ENCODE peak calls at places on chromosomes 2 and 18, in five cellular contexts. U, K, Q, D and L are unnamed samples.

GRCh38 chr2:239774142-239774462 is 251.0 kb downstream of the NDUFA10 start:
- DNase-seq in U (no peak), K (no peak), Q (peak; percentile 4), D (no peak), L (no peak)

GRCh38 chr18:74278983-74279382 is 12.8 kb downstream of the CYB5A start:
- DNase-seq in U (no peak), K (no peak), Q (no peak), D (no peak), L (no peak)

GRCh38 chr2:120108049-120108448 is 95.2 kb downstream of the EPB41L5 start:
- DNase-seq in U (no peak), K (no peak), Q (peak; percentile 63), D (no peak), L (no peak)

GRCh38 chr18:70659026-70659726 is 370.3 kb downstream of the SOCS6 start:
- DNase-seq in U (no peak), K (no peak), Q (no peak), D (no peak), L (no peak)

GRCh38 chr2:232361646-232362045 is 16.9 kb upstream of the ALPP start:
- DNase-seq in U (no peak), K (peak; percentile 61), Q (no peak), D (no peak), L (no peak)

GRCh38 chr18:2302628-2303516 is 268.4 kb downstream of the METTL4 start:
- DNase-seq in U (no peak), K (peak; percentile 68), Q (no peak), D (no peak), L (no peak)

GRCh38 chr2:117555965-117556364 is 258.5 kb upstream of the DDX18 start:
- DNase-seq in U (no peak), K (no peak), Q (no peak), D (no peak), L (no peak)

GRCh38 chr2:73937103-73937885 is 10.6 kb downstream of the DGUOK start:
- DNase-seq in U (no peak), K (no peak), Q (no peak), D (no peak), L (no peak)

GRCh38 chr18:2070636-2071035 is 500.7 kb downstream of the METTL4 start:
- DNase-seq in U (no peak), K (no peak), Q (peak; percentile 44), D (no peak), L (no peak)

GRCh38 chr18:41906528-41907256 is 48.3 kb upstream of the PIK3C3 start:
- DNase-seq in U (no peak), K (peak; percentile 15), Q (no peak), D (no peak), L (peak; percentile 34)

GRCh38 chr2:8679827-8680731 is 1.8 kb upstream of the ID2 start:
- DNase-seq in U (peak; percentile 44), K (peak; percentile 88), Q (peak; percentile 76), D (no peak), L (no peak)
- TF ChIP-seq POLR2AphosphoS5 in U (no peak), K (peak; percentile 98), Q (peak; percentile 29), D (no peak), L (peak; percentile 37)

DNA sequence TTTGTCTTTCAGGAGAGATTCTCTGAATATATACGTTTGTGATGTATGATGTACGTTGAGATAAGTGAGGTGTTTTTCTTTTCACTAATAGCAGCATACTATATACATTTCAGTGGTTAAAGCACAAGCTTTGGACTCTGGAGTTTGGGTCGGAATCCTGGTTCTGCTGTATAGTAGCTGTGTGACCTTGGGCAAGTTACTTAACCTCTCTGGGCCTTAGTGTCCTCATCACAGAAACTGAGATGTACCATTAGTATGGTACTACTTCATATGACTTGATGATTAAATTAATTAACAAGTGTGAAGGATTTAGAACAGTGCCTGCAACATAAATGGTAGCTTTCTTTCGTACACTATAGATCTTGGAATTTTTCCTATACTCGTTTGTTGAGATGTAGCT is 258.7 kb downstream of the CDCA7 start:
- DNase-seq in U (no peak), K (no peak), Q (no peak), D (no peak), L (no peak)
- TF ChIP-seq POLR2AphosphoS5 in U (no peak), K (no peak), Q (no peak), D (no peak), L (no peak)

DNA sequence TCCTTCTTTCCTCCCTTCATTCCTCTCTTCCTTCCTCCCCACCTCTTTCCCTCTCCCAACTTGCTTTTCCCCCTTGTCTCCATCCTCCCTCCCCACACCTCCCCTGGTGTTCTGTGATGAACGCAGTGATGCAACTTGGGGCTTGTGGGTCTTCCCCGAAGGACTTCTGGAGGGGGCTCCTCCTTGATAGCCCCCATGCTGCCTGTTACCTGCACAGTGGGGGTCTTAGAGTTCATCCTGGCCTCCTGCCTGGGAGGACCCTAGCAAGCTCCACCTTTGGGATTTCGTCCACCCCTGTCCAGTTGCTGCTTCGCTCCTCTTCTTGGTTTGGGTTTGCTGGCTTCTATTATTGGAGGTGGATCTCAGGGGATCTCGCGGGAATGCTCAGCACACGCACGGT is 43.7 kb upstream of the AFF3 start:
- DNase-seq in U (no peak), K (no peak), Q (no peak), D (no peak), L (no peak)
- TF ChIP-seq POLR2AphosphoS5 in U (no peak), K (no peak), Q (no peak), D (no peak), L (no peak)

GRCh38 chr2:197498627-197498936 is 1.1 kb downstream of the HSPD1 start:
- DNase-seq in U (no peak), K (no peak), Q (no peak), D (no peak), L (no peak)

GRCh38 chr2:197498937-197499593 is 575 bp downstream of the HSPD1 start:
- DNase-seq in U (peak; percentile 60), K (no peak), Q (peak; percentile 75), D (peak; percentile 80), L (no peak)

GRCh38 chr2:197496695-197497094 is 2.9 kb downstream of the HSPD1 start:
- DNase-seq in U (no peak), K (no peak), Q (no peak), D (no peak), L (no peak)

GRCh38 chr2:197497301-197497700 is 2.3 kb downstream of the HSPD1 start:
- DNase-seq in U (no peak), K (no peak), Q (no peak), D (no peak), L (no peak)

GRCh38 chr2:197495433-197496134 is 4.1 kb downstream of the HSPD1 start:
- DNase-seq in U (no peak), K (no peak), Q (no peak), D (no peak), L (no peak)
- TF ChIP-seq POLR2AphosphoS5 in U (no peak), K (no peak), Q (no peak), D (no peak), L (peak; percentile 28)

GRCh38 chr2:238098854-238099708 is 1.1 kb upstream of the ESPNL start:
- DNase-seq in U (no peak), K (no peak), Q (peak; percentile 23), D (peak; percentile 54), L (no peak)
- TF ChIP-seq POLR2AphosphoS5 in U (no peak), K (no peak), Q (no peak), D (no peak), L (no peak)

GRCh38 chr2:55610954-55611743 is 6.3 kb downstream of the PPP4R3B start:
- DNase-seq in U (no peak), K (no peak), Q (no peak), D (no peak), L (no peak)
- TF ChIP-seq POLR2AphosphoS5 in U (no peak), K (no peak), Q (no peak), D (no peak), L (no peak)